ENCODE peak calls at places on chromosomes 13 and 19, in four cellular contexts. S is prostate gland, E is Peyer's patch, V is stomach. R is an unnamed sample.

GRCh38 chr19:42276284-42276683 is 7.2 kb downstream of the CIC start:
- DNase-seq in V (no peak), E (peak), S (no peak), R (no peak)

GRCh38 chr13:41985788-41986508 is 25.0 kb upstream of the VWA8 start:
- DNase-seq in V (no peak), E (no peak), S (no peak), R (no peak)

GRCh38 chr19:58474997-58475713 is 997 bp upstream of the ZNF446 start:
- DNase-seq in V (no peak), E (no peak), S (no peak), R (no peak)

GRCh38 chr19:37950471-37951175 is 43.6 kb downstream of the SIPA1L3 start:
- DNase-seq in V (peak), E (no peak), S (no peak), R (no peak)

GRCh38 chr19:45791744-45792481 is 732 bp downstream of the DMWD start:
- DNase-seq in E (no peak), V (no peak), S (no peak), R (no peak)

GRCh38 chr13:112510002-112510780 is 77.8 kb downstream of the TUBGCP3 start:
- DNase-seq in S (peak), E (no peak), V (no peak), R (peak)

GRCh38 chr13:23956106-23956505 is 58.8 kb upstream of the C1QTNF9B start:
- DNase-seq in V (no peak), E (peak), S (no peak), R (no peak)

GRCh38 chr19:43540381-43540780 is 7.4 kb downstream of the ZNF575 start:
- DNase-seq in V (no peak), E (no peak), S (no peak), R (no peak)

GRCh38 chr13:57878291-57878690 is 246.7 kb downstream of the PCDH17 start:
- DNase-seq in E (no peak), V (no peak), S (no peak), R (no peak)

GRCh38 chr13:51146667-51147066 is 35.6 kb upstream of the C13orf42 start:
- DNase-seq in V (no peak), E (no peak), S (no peak), R (no peak)

GRCh38 chr19:12669272-12670158 is 2.9 kb downstream of the WDR83 start:
- DNase-seq in S (peak), V (peak), E (peak), R (peak)

GRCh38 chr13:105956891-105957290 is 578.6 kb downstream of the EFNB2 start:
- DNase-seq in V (no peak), E (no peak), S (no peak), R (no peak)

GRCh38 chr19:16624236-16624635 is 3.8 kb downstream of the MED26 start:
- DNase-seq in S (no peak), E (no peak), V (no peak), R (peak)

GRCh38 chr13:104286566-104287290 is 1220.5 kb upstream of the SLC10A2 start:
- DNase-seq in V (no peak), E (no peak), S (no peak), R (no peak)

GRCh38 chr19:33436360-33437345 is 63.1 kb downstream of the CEBPG start:
- DNase-seq in E (no peak), V (no peak), S (no peak), R (no peak)

GRCh38 chr19:55081773-55082022 is 6.0 kb downstream of the EPS8L1 start:
- DNase-seq in V (no peak), S (no peak), E (no peak), R (no peak)

GRCh38 chr19:55080121-55080914 is 4.6 kb downstream of the EPS8L1 start:
- DNase-seq in S (peak), V (peak), E (peak), R (peak)

GRCh38 chr19:55083004-55083850 is 7.6 kb downstream of the EPS8L1 start:
- DNase-seq in S (no peak), V (no peak), E (no peak), R (no peak)

GRCh38 chr19:55080915-55081772 is 5.5 kb downstream of the EPS8L1 start:
- DNase-seq in E (peak), V (peak), S (peak), R (peak)

GRCh38 chr19:55082023-55082851 is 6.6 kb downstream of the EPS8L1 start:
- DNase-seq in V (no peak), E (no peak), S (no peak), R (peak)
- H3K27ac ChIP-seq in V (no peak), E (no peak), S (no peak), R (no peak)

GRCh38 chr19:1253514-1254080 is 5.2 kb downstream of the MIDN start:
- DNase-seq in S (peak), V (no peak), E (peak), R (no peak)

GRCh38 chr19:1252818-1253513 is 4.6 kb downstream of the MIDN start:
- DNase-seq in E (peak), S (peak), V (peak), R (peak)

GRCh38 chr19:1255186-1256161 is 7.1 kb downstream of the MIDN start:
- DNase-seq in V (no peak), S (no peak), E (no peak), R (peak)

GRCh38 chr19:1254530-1255185 is 6.3 kb downstream of the MIDN start:
- DNase-seq in E (peak), S (no peak), V (no peak), R (no peak)

GRCh38 chr19:1254081-1254527 is 5.7 kb downstream of the MIDN start:
- DNase-seq in S (peak), V (no peak), E (peak), R (peak)
- TF ChIP-seq POLR2A in S (no peak), V (no peak), E (no peak), R (peak)

GRCh38 chr19:48405850-48406249 is 12.4 kb downstream of the GRIN2D start:
- DNase-seq in E (no peak), S (no peak), V (no peak), R (no peak)
- TF ChIP-seq CTCF in E (no peak), S (no peak), V (no peak), R (no peak)

GRCh38 chr19:1970003-1970805 is 29.2 kb downstream of the CSNK1G2 start:
- DNase-seq in E (no peak), V (no peak), S (no peak), R (no peak)

GRCh38 chr19:1969176-1970002 is 28.4 kb downstream of the CSNK1G2 start:
- DNase-seq in S (no peak), V (no peak), E (no peak), R (no peak)

GRCh38 chr19:1967087-1967608 is 26.2 kb downstream of the CSNK1G2 start:
- DNase-seq in V (no peak), E (no peak), S (no peak), R (no peak)

GRCh38 chr19:1970806-1971502 is 30.0 kb downstream of the CSNK1G2 start:
- DNase-seq in E (no peak), V (no peak), S (no peak), R (no peak)

DNA sequence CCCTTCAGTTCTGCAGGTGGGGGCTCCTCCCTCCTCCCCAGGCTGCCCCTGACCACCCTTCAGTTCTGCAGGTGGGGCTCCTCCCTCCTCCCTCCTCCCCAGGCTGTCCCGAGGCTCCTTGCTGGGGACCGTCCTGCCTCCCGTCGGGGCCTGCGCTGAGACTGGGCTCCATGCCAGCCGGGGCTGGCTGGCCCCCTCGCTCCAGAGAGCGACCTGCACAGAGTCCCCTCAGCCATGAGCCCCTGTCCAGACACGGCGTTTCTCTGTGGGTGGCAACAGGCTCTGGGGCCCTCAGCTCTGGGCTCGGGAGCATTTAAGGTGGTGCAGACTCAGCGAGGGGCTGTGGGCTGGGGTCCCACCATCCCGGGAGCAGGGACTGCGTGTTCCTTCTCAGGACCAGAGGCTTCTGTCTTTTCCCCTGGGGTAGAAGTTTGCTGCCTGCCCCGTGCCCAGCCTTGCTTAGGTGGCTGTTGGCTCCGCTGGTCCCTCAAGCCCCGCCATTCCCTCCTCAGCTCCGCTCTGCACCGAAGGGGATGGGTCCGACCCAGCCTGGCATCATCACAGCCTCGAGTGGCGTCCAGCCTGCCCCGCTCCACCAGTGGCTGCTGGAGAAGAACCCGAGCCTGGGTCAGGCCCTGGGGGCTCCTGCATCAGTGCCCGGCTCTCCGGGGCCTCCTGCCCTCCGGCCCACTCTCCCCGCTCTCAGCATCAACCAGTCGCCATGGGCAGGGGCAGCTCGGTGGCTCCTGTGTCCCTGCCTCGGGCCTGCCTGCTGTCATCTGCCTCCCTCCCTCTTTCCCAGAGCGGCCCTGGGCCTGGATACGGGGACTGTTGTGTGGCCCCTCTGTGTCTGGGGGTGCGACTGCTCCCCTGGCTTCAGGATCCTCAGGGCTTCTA is 27.6 kb downstream of the CSNK1G2 start:
- DNase-seq in S (no peak), V (no peak), E (no peak), R (no peak)
- H3K27ac ChIP-seq in S (no peak), V (no peak), E (no peak), R (no peak)

GRCh38 chr19:36418287-36419001 is at the start of gene ZFP82:
- DNase-seq in E (peak), V (peak), S (peak), R (peak)
- TF ChIP-seq POLR2A in E (peak), V (no peak), S (peak), R (peak)

DNA sequence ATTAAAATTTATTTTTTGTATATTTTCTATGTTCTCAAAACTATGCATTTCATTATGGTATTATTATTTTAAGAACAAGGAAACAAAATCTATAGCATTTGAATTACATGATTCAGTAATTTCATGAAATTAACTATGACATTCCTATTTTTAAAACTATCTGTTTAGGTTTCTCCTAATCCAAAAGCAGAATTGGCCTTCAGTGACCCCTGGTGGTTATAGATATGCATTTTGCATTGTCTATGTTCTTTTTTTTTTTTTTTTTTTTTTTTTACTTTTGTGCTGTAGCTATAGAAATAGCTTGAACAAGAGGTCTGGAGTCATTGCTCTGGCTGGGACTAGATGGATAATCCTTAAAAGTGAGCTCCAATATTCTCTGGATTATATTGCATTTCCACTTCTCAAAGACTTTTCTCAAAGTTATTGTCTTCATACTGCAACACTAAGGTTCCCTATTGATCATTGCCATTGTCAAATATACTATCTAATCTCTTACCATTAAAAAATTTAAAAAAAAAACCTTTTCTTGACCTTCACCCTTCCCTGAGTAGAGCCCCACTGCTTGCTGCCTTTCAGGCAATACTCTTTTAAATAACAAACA is 15.9 kb upstream of the DNAJC3 start:
- DNase-seq in S (no peak), E (no peak), V (no peak), R (peak)
- TF ChIP-seq CTCF in S (peak), E (peak), V (peak), R (peak)

GRCh38 chr13:61107989-61108388 is 307.7 kb downstream of the PCDH20 start:
- DNase-seq in V (no peak), S (no peak), E (no peak), R (no peak)
- H3K27ac ChIP-seq in V (no peak), S (no peak), E (no peak), R (no peak)

GRCh38 chr13:56009418-56009817 is 1131.3 kb upstream of the PRR20A start:
- DNase-seq in E (no peak), S (no peak), V (no peak), R (no peak)
- TF ChIP-seq POLR2A in E (no peak), S (no peak), V (no peak), R (no peak)

DNA sequence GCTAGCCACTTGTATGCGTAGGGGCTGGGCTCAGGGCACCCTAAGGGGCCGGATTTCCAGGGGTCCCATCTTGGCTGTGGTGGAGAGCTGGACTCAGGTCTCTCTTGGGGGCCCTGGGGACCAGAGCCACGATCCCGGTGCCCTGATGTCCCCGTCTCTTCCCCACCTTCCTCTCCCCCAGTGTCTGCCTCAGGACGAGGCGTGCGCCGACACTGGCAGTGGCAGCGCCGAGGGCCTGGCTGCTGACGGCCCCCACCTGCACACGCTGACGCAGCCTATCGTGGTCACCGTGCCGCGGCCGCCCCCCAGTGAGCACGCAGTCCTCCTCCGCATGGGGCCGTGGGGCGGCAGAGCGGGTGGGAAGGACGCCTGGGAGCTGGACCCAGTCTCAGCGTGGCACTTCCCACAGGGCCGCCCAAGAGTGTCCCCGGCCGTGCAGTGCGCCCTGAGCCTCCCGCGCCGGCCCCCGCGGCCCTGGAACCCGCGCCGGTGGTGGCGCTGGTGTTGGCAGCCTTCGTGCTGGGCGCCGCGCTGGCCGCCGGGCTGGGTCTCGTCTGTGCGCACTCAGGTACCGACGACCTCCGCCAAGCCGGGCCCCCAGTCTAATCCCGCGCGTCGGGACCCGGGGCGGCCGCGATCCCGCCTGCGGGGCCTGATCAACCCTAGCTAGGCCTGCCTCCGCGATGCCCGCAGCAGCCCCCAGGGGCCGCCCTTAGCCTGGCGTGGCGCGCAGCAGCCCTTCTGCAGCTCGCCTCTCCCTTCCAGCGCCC is 2.7 kb upstream of the SNAPC2 start:
- DNase-seq in V (peak), S (no peak), E (peak), R (no peak)
- TF ChIP-seq CTCF in V (peak), S (peak), E (peak), R (peak)

GRCh38 chr13:28885191-28885590 is 65.1 kb downstream of the MTUS2 start:
- DNase-seq in E (no peak), S (no peak), V (no peak), R (no peak)
- H3K27ac ChIP-seq in E (no peak), S (no peak), V (no peak), R (no peak)

R was measured in adrenal gland.